ENCODE peak calls at places on chromosomes 2 and 18, in ten cellular contexts. One of them, this sample, is unnamed.

GRCh38 chr2:55779459-55780421 is 86.1 kb upstream of the PNPT1 start:
- DNase-seq in AG10803: peak; percentile 71
- DNase-seq in A549: peak; percentile 94
- DNase-seq in BJ: peak; percentile 19
- DNase-seq in stomach: no peak
- DNase-seq in CD8-positive, alpha-beta T cell: no peak
- DNase-seq in fibroblast of pulmonary artery: peak; percentile 92
- DNase-seq in fibroblast of the aortic adventitia: peak; percentile 90
- DNase-seq in fibroblast of lung: peak; percentile 28
- DNase-seq in IMR-90: peak; percentile 82
- DNase-seq in this sample: peak; percentile 97

GRCh38 chr2:75340560-75340959 is 141.2 kb upstream of the TACR1 start:
- DNase-seq in AG10803: peak; percentile 46
- DNase-seq in A549: no peak
- DNase-seq in BJ: no peak
- DNase-seq in stomach: no peak
- DNase-seq in CD8-positive, alpha-beta T cell: no peak
- DNase-seq in fibroblast of pulmonary artery: no peak
- DNase-seq in fibroblast of the aortic adventitia: no peak
- DNase-seq in fibroblast of lung: no peak
- DNase-seq in IMR-90: peak; percentile 42
- DNase-seq in this sample: no peak

GRCh38 chr18:2920546-2921343 is 73.9 kb downstream of the EMILIN2 start:
- DNase-seq in AG10803: no peak
- DNase-seq in A549: no peak
- DNase-seq in BJ: no peak
- DNase-seq in stomach: no peak
- DNase-seq in CD8-positive, alpha-beta T cell: no peak
- DNase-seq in fibroblast of pulmonary artery: no peak
- DNase-seq in fibroblast of the aortic adventitia: no peak
- DNase-seq in fibroblast of lung: no peak
- DNase-seq in IMR-90: no peak
- DNase-seq in this sample: no peak

GRCh38 chr2:201403904-201404303 is 46.8 kb upstream of the FLACC1 start:
- DNase-seq in AG10803: peak; percentile 49
- DNase-seq in A549: no peak
- DNase-seq in BJ: no peak
- DNase-seq in stomach: no peak
- DNase-seq in CD8-positive, alpha-beta T cell: no peak
- DNase-seq in fibroblast of pulmonary artery: peak; percentile 73
- DNase-seq in fibroblast of the aortic adventitia: peak; percentile 82
- DNase-seq in fibroblast of lung: peak; percentile 59
- DNase-seq in IMR-90: peak; percentile 52
- DNase-seq in this sample: peak; percentile 32

GRCh38 chr2:191299009-191299408 is 53.8 kb downstream of the MYO1B start:
- DNase-seq in AG10803: no peak
- DNase-seq in A549: no peak
- DNase-seq in BJ: no peak
- DNase-seq in stomach: no peak
- DNase-seq in CD8-positive, alpha-beta T cell: no peak
- DNase-seq in fibroblast of pulmonary artery: no peak
- DNase-seq in fibroblast of the aortic adventitia: peak; percentile 42
- DNase-seq in fibroblast of lung: no peak
- DNase-seq in IMR-90: peak; percentile 34
- DNase-seq in this sample: no peak

GRCh38 chr18:1488394-1488793 is 583.7 kb downstream of the ADCYAP1 start:
- DNase-seq in AG10803: no peak
- DNase-seq in A549: no peak
- DNase-seq in BJ: no peak
- DNase-seq in stomach: no peak
- DNase-seq in CD8-positive, alpha-beta T cell: no peak
- DNase-seq in fibroblast of pulmonary artery: no peak
- DNase-seq in fibroblast of the aortic adventitia: no peak
- DNase-seq in fibroblast of lung: no peak
- DNase-seq in IMR-90: no peak
- DNase-seq in this sample: no peak

GRCh38 chr2:69138793-69139510 is 126.0 kb downstream of the ANTXR1 start:
- DNase-seq in AG10803: peak; percentile 82
- DNase-seq in A549: peak; percentile 65
- DNase-seq in BJ: peak; percentile 39
- DNase-seq in stomach: no peak
- DNase-seq in CD8-positive, alpha-beta T cell: no peak
- DNase-seq in fibroblast of pulmonary artery: peak; percentile 86
- DNase-seq in fibroblast of the aortic adventitia: peak; percentile 87
- DNase-seq in fibroblast of lung: peak; percentile 83
- DNase-seq in IMR-90: peak; percentile 88
- DNase-seq in this sample: peak; percentile 92

GRCh38 chr2:85796046-85796548 is 42.3 kb downstream of the ATOH8 start:
- DNase-seq in AG10803: no peak
- DNase-seq in A549: no peak
- DNase-seq in BJ: no peak
- DNase-seq in stomach: no peak
- DNase-seq in CD8-positive, alpha-beta T cell: no peak
- DNase-seq in fibroblast of pulmonary artery: no peak
- DNase-seq in fibroblast of the aortic adventitia: no peak
- DNase-seq in fibroblast of lung: no peak
- DNase-seq in IMR-90: no peak
- DNase-seq in this sample: no peak

GRCh38 chr2:133879703-133880102 is 311.4 kb upstream of the NCKAP5 start:
- DNase-seq in AG10803: no peak
- DNase-seq in A549: no peak
- DNase-seq in BJ: no peak
- DNase-seq in stomach: no peak
- DNase-seq in CD8-positive, alpha-beta T cell: no peak
- DNase-seq in fibroblast of pulmonary artery: no peak
- DNase-seq in fibroblast of the aortic adventitia: no peak
- DNase-seq in fibroblast of lung: no peak
- DNase-seq in IMR-90: peak; percentile 74
- DNase-seq in this sample: no peak

GRCh38 chr2:226934546-226935243 is 98.8 kb downstream of the RHBDD1 start:
- DNase-seq in AG10803: peak; percentile 23
- DNase-seq in A549: no peak
- DNase-seq in BJ: no peak
- DNase-seq in stomach: no peak
- DNase-seq in CD8-positive, alpha-beta T cell: no peak
- DNase-seq in fibroblast of pulmonary artery: peak; percentile 10
- DNase-seq in fibroblast of the aortic adventitia: peak; percentile 22
- DNase-seq in fibroblast of lung: peak; percentile 17
- DNase-seq in IMR-90: no peak
- DNase-seq in this sample: no peak

GRCh38 chr2:224987733-224988132 is 54.5 kb downstream of the DOCK10 start:
- DNase-seq in AG10803: no peak
- DNase-seq in A549: no peak
- DNase-seq in BJ: no peak
- DNase-seq in stomach: no peak
- DNase-seq in CD8-positive, alpha-beta T cell: no peak
- DNase-seq in fibroblast of pulmonary artery: no peak
- DNase-seq in fibroblast of the aortic adventitia: no peak
- DNase-seq in fibroblast of lung: no peak
- DNase-seq in IMR-90: peak; percentile 69
- DNase-seq in this sample: no peak

GRCh38 chr18:11990541-11990940 is 9.2 kb downstream of the IMPA2 start:
- DNase-seq in AG10803: no peak
- DNase-seq in A549: no peak
- DNase-seq in BJ: no peak
- DNase-seq in stomach: no peak
- DNase-seq in CD8-positive, alpha-beta T cell: no peak
- DNase-seq in fibroblast of pulmonary artery: no peak
- DNase-seq in fibroblast of the aortic adventitia: no peak
- DNase-seq in fibroblast of lung: no peak
- DNase-seq in IMR-90: no peak
- DNase-seq in this sample: no peak

GRCh38 chr18:11991021-11991770 is 9.9 kb downstream of the IMPA2 start:
- DNase-seq in AG10803: no peak
- DNase-seq in A549: no peak
- DNase-seq in BJ: no peak
- DNase-seq in stomach: no peak
- DNase-seq in CD8-positive, alpha-beta T cell: no peak
- DNase-seq in fibroblast of pulmonary artery: no peak
- DNase-seq in fibroblast of the aortic adventitia: no peak
- DNase-seq in fibroblast of lung: no peak
- DNase-seq in IMR-90: no peak
- DNase-seq in this sample: no peak

GRCh38 chr18:11993264-11993916 is 12.1 kb downstream of the IMPA2 start:
- DNase-seq in AG10803: no peak
- DNase-seq in A549: no peak
- DNase-seq in BJ: no peak
- DNase-seq in stomach: peak; percentile 25
- DNase-seq in CD8-positive, alpha-beta T cell: no peak
- DNase-seq in fibroblast of pulmonary artery: no peak
- DNase-seq in fibroblast of the aortic adventitia: no peak
- DNase-seq in fibroblast of lung: no peak
- DNase-seq in IMR-90: no peak
- DNase-seq in this sample: no peak

GRCh38 chr18:11994346-11994707 is 13.0 kb downstream of the IMPA2 start:
- DNase-seq in AG10803: peak; percentile 82
- DNase-seq in A549: peak; percentile 62
- DNase-seq in BJ: peak; percentile 62
- DNase-seq in stomach: peak; percentile 82
- DNase-seq in CD8-positive, alpha-beta T cell: no peak
- DNase-seq in fibroblast of pulmonary artery: peak; percentile 88
- DNase-seq in fibroblast of the aortic adventitia: peak; percentile 85
- DNase-seq in fibroblast of lung: peak; percentile 92
- DNase-seq in IMR-90: peak; percentile 68
- DNase-seq in this sample: peak; percentile 93

GRCh38 chr18:11992096-11992785 is 10.9 kb downstream of the IMPA2 start:
- DNase-seq in AG10803: no peak
- DNase-seq in A549: no peak
- DNase-seq in BJ: no peak
- DNase-seq in stomach: no peak
- DNase-seq in CD8-positive, alpha-beta T cell: no peak
- DNase-seq in fibroblast of pulmonary artery: no peak
- DNase-seq in fibroblast of the aortic adventitia: no peak
- DNase-seq in fibroblast of lung: no peak
- DNase-seq in IMR-90: no peak
- DNase-seq in this sample: no peak
- H3K4me3 ChIP-seq in AG10803: no peak overlapping the region
- H3K4me3 ChIP-seq in A549: no peak overlapping the region
- H3K4me3 ChIP-seq in BJ: no peak overlapping the region
- H3K4me3 ChIP-seq in stomach: no peak overlapping the region
- H3K4me3 ChIP-seq in CD8-positive, alpha-beta T cell: no peak overlapping the region
- H3K4me3 ChIP-seq in fibroblast of pulmonary artery: no peak overlapping the region
- H3K4me3 ChIP-seq in fibroblast of the aortic adventitia: no peak overlapping the region
- H3K4me3 ChIP-seq in fibroblast of lung: no peak overlapping the region
- H3K4me3 ChIP-seq in IMR-90: no peak overlapping the region
- H3K4me3 ChIP-seq in this sample: no peak overlapping the region

GRCh38 chr2:25567406-25567805 is 106.0 kb downstream of the DTNB start:
- DNase-seq in AG10803: peak; percentile 62
- DNase-seq in A549: peak; percentile 59
- DNase-seq in BJ: peak; percentile 19
- DNase-seq in stomach: no peak
- DNase-seq in CD8-positive, alpha-beta T cell: no peak
- DNase-seq in fibroblast of pulmonary artery: peak; percentile 71
- DNase-seq in fibroblast of the aortic adventitia: peak; percentile 83
- DNase-seq in fibroblast of lung: peak; percentile 63
- DNase-seq in IMR-90: peak; percentile 65
- DNase-seq in this sample: peak; percentile 70
- TF ChIP-seq CTCF in AG10803: peak; percentile 66
- TF ChIP-seq CTCF in A549: peak; percentile 82
- TF ChIP-seq CTCF in BJ: peak; percentile 54
- TF ChIP-seq CTCF in stomach: peak; percentile 16
- TF ChIP-seq CTCF in CD8-positive, alpha-beta T cell: no peak
- TF ChIP-seq CTCF in fibroblast of pulmonary artery: peak; percentile 63
- TF ChIP-seq CTCF in fibroblast of the aortic adventitia: peak; percentile 60
- TF ChIP-seq CTCF in fibroblast of lung: peak; percentile 46
- TF ChIP-seq CTCF in IMR-90: peak; percentile 70
- TF ChIP-seq CTCF in this sample: peak; percentile 40

GRCh38 chr2:197300139-197300538 is 10.4 kb downstream of the ANKRD44 start:
- DNase-seq in AG10803: no peak
- DNase-seq in A549: no peak
- DNase-seq in BJ: no peak
- DNase-seq in stomach: no peak
- DNase-seq in CD8-positive, alpha-beta T cell: no peak
- DNase-seq in fibroblast of pulmonary artery: no peak
- DNase-seq in fibroblast of the aortic adventitia: no peak
- DNase-seq in fibroblast of lung: no peak
- DNase-seq in IMR-90: no peak
- DNase-seq in this sample: no peak

GRCh38 chr2:197298609-197299008 is 12.0 kb downstream of the ANKRD44 start:
- DNase-seq in AG10803: no peak
- DNase-seq in A549: no peak
- DNase-seq in BJ: no peak
- DNase-seq in stomach: no peak
- DNase-seq in CD8-positive, alpha-beta T cell: no peak
- DNase-seq in fibroblast of pulmonary artery: no peak
- DNase-seq in fibroblast of the aortic adventitia: no peak
- DNase-seq in fibroblast of lung: no peak
- DNase-seq in IMR-90: no peak
- DNase-seq in this sample: no peak

GRCh38 chr2:197296861-197297260 is 13.7 kb downstream of the ANKRD44 start:
- DNase-seq in AG10803: no peak
- DNase-seq in A549: no peak
- DNase-seq in BJ: no peak
- DNase-seq in stomach: no peak
- DNase-seq in CD8-positive, alpha-beta T cell: no peak
- DNase-seq in fibroblast of pulmonary artery: no peak
- DNase-seq in fibroblast of the aortic adventitia: no peak
- DNase-seq in fibroblast of lung: no peak
- DNase-seq in IMR-90: no peak
- DNase-seq in this sample: no peak

GRCh38 chr2:197297772-197298318 is 12.7 kb downstream of the ANKRD44 start:
- DNase-seq in AG10803: no peak
- DNase-seq in A549: no peak
- DNase-seq in BJ: no peak
- DNase-seq in stomach: no peak
- DNase-seq in CD8-positive, alpha-beta T cell: no peak
- DNase-seq in fibroblast of pulmonary artery: no peak
- DNase-seq in fibroblast of the aortic adventitia: no peak
- DNase-seq in fibroblast of lung: no peak
- DNase-seq in IMR-90: no peak
- DNase-seq in this sample: no peak

DNA sequence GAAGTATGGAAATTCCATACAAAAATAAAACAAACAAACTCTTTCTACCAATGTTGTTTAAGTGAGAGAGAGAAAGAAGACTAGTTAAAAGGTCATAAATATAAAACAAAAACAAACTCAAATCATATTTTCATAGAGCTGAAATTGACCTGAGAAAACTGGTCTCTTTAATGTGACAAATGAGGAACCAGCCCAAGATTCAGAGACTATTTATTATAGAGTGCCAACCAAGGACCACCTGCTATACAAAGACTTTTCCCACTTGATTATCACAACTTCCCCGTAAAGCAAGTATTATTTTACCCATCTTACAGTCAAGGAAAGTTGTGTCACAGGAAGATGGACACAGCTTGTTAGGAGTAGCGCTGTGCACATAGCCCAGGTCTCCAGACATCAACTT is 13.3 kb downstream of the ANKRD44 start:
- DNase-seq in AG10803: no peak
- DNase-seq in A549: no peak
- DNase-seq in BJ: no peak
- DNase-seq in stomach: no peak
- DNase-seq in CD8-positive, alpha-beta T cell: no peak
- DNase-seq in fibroblast of pulmonary artery: no peak
- DNase-seq in fibroblast of the aortic adventitia: no peak
- DNase-seq in fibroblast of lung: no peak
- DNase-seq in IMR-90: no peak
- DNase-seq in this sample: no peak
- H3K4me3 ChIP-seq in AG10803: no peak overlapping the region
- H3K4me3 ChIP-seq in A549: no peak overlapping the region
- H3K4me3 ChIP-seq in BJ: no peak overlapping the region
- H3K4me3 ChIP-seq in stomach: no peak overlapping the region
- H3K4me3 ChIP-seq in CD8-positive, alpha-beta T cell: peak overlapping the region; percentile 5
- H3K4me3 ChIP-seq in fibroblast of pulmonary artery: no peak overlapping the region
- H3K4me3 ChIP-seq in fibroblast of the aortic adventitia: no peak overlapping the region
- H3K4me3 ChIP-seq in fibroblast of lung: no peak overlapping the region
- H3K4me3 ChIP-seq in IMR-90: no peak overlapping the region
- H3K4me3 ChIP-seq in this sample: no peak overlapping the region

GRCh38 chr2:229669841-229670240 is 44.5 kb downstream of the DNER start:
- DNase-seq in AG10803: no peak
- DNase-seq in A549: no peak
- DNase-seq in BJ: no peak
- DNase-seq in stomach: no peak
- DNase-seq in CD8-positive, alpha-beta T cell: no peak
- DNase-seq in fibroblast of pulmonary artery: no peak
- DNase-seq in fibroblast of the aortic adventitia: no peak
- DNase-seq in fibroblast of lung: no peak
- DNase-seq in IMR-90: no peak
- DNase-seq in this sample: no peak
- TF ChIP-seq CTCF in AG10803: no peak
- TF ChIP-seq CTCF in A549: no peak
- TF ChIP-seq CTCF in BJ: no peak
- TF ChIP-seq CTCF in stomach: no peak
- TF ChIP-seq CTCF in CD8-positive, alpha-beta T cell: no peak
- TF ChIP-seq CTCF in fibroblast of pulmonary artery: no peak
- TF ChIP-seq CTCF in fibroblast of the aortic adventitia: no peak
- TF ChIP-seq CTCF in fibroblast of lung: no peak
- TF ChIP-seq CTCF in IMR-90: no peak
- TF ChIP-seq CTCF in this sample: no peak